ENCODE peak calls at places on chromosomes 2 and 18, in four cellular contexts. One of them, this sample, is unnamed.

GRCh38 chr2:62305421-62306176 is 109.7 kb downstream of the B3GNT2 start:
- DNase-seq in K562: no peak
- DNase-seq in SK-N-SH: peak
- DNase-seq in H1: no peak
- DNase-seq in this sample: no peak

GRCh38 chr2:42317486-42317885 is 43.5 kb downstream of the COX7A2L start:
- DNase-seq in K562: no peak
- DNase-seq in SK-N-SH: no peak
- DNase-seq in H1: no peak
- DNase-seq in this sample: no peak

GRCh38 chr2:117639401-117639800 is 175.1 kb upstream of the DDX18 start:
- DNase-seq in K562: no peak
- DNase-seq in SK-N-SH: no peak
- DNase-seq in H1: no peak
- DNase-seq in this sample: no peak

GRCh38 chr2:119008108-119008507 is 66.1 kb downstream of the MARCO start:
- DNase-seq in K562: peak
- DNase-seq in SK-N-SH: no peak
- DNase-seq in H1: no peak
- DNase-seq in this sample: peak

GRCh38 chr2:219059375-219059724 is 1.4 kb downstream of the IHH start:
- DNase-seq in K562: no peak
- DNase-seq in SK-N-SH: no peak
- DNase-seq in H1: peak
- DNase-seq in this sample: no peak

GRCh38 chr18:49716035-49716434 is 97.3 kb downstream of the ACAA2 start:
- DNase-seq in K562: no peak
- DNase-seq in SK-N-SH: no peak
- DNase-seq in H1: no peak
- DNase-seq in this sample: no peak

GRCh38 chr2:98385050-98385699 is 38.9 kb downstream of the CNGA3 start:
- DNase-seq in K562: peak
- DNase-seq in SK-N-SH: peak
- DNase-seq in H1: peak
- DNase-seq in this sample: peak

GRCh38 chr2:85864654-85865053 is 24.1 kb downstream of the ST3GAL5 start:
- DNase-seq in K562: no peak
- DNase-seq in SK-N-SH: no peak
- DNase-seq in H1: no peak
- DNase-seq in this sample: no peak

GRCh38 chr2:6053711-6054393 is 361.7 kb downstream of the SOX11 start:
- DNase-seq in K562: no peak
- DNase-seq in SK-N-SH: no peak
- DNase-seq in H1: no peak
- DNase-seq in this sample: no peak

GRCh38 chr2:169900686-169901085 is 73.4 kb downstream of the UBR3 start:
- DNase-seq in K562: no peak
- DNase-seq in SK-N-SH: no peak
- DNase-seq in H1: no peak
- DNase-seq in this sample: no peak

GRCh38 chr2:63738019-63738418 is 103.7 kb upstream of the UGP2 start:
- DNase-seq in K562: no peak
- DNase-seq in SK-N-SH: no peak
- DNase-seq in H1: no peak
- DNase-seq in this sample: no peak

GRCh38 chr2:168165418-168165817 is 82.0 kb downstream of the STK39 start:
- DNase-seq in K562: no peak
- DNase-seq in SK-N-SH: no peak
- DNase-seq in H1: no peak
- DNase-seq in this sample: no peak

GRCh38 chr2:63047193-63047533 is 3.5 kb upstream of the OTX1 start:
- DNase-seq in K562: no peak
- DNase-seq in SK-N-SH: peak
- DNase-seq in H1: no peak
- DNase-seq in this sample: no peak

GRCh38 chr2:101120124-101120996 is 30.8 kb downstream of the TBC1D8 start:
- DNase-seq in K562: no peak
- DNase-seq in SK-N-SH: no peak
- DNase-seq in H1: no peak
- DNase-seq in this sample: peak

GRCh38 chr2:62396880-62397279 is 109.1 kb downstream of the TMEM17 start:
- DNase-seq in K562: no peak
- DNase-seq in SK-N-SH: no peak
- DNase-seq in H1: no peak
- DNase-seq in this sample: no peak

GRCh38 chr18:58649966-58650816 is 21.1 kb upstream of the MALT1 start:
- DNase-seq in K562: no peak
- DNase-seq in SK-N-SH: no peak
- DNase-seq in H1: no peak
- DNase-seq in this sample: no peak

GRCh38 chr2:16204251-16204650 is 263.9 kb downstream of the MYCN start:
- DNase-seq in K562: no peak
- DNase-seq in SK-N-SH: no peak
- DNase-seq in H1: no peak
- DNase-seq in this sample: no peak

GRCh38 chr18:32893915-32894314 is 121.1 kb upstream of the KLHL14 start:
- DNase-seq in K562: no peak
- DNase-seq in SK-N-SH: peak
- DNase-seq in H1: no peak
- DNase-seq in this sample: no peak

GRCh38 chr2:9757430-9758287 is 85.6 kb upstream of the TAF1B start:
- DNase-seq in K562: no peak
- DNase-seq in SK-N-SH: no peak
- DNase-seq in H1: no peak
- DNase-seq in this sample: no peak

GRCh38 chr2:42072349-42073118 is 24.7 kb downstream of the PKDCC start:
- DNase-seq in K562: no peak
- DNase-seq in SK-N-SH: peak
- DNase-seq in H1: no peak
- DNase-seq in this sample: no peak

GRCh38 chr2:109451671-109452070 is 162.1 kb downstream of the SEPTIN10 start:
- DNase-seq in K562: no peak
- DNase-seq in SK-N-SH: no peak
- DNase-seq in H1: no peak
- DNase-seq in this sample: no peak

GRCh38 chr18:28063181-28063790 is 113.6 kb downstream of the CDH2 start:
- DNase-seq in K562: no peak
- DNase-seq in SK-N-SH: no peak
- DNase-seq in H1: no peak
- DNase-seq in this sample: no peak
- TF ChIP-seq SIN3A in K562: no peak
- TF ChIP-seq SIN3A in SK-N-SH: no peak
- TF ChIP-seq SIN3A in H1: no peak
- TF ChIP-seq SIN3A in this sample: no peak

GRCh38 chr2:127185720-127186119 is 34.4 kb downstream of the CYP27C1 start:
- DNase-seq in K562: no peak
- DNase-seq in SK-N-SH: no peak
- DNase-seq in H1: no peak
- DNase-seq in this sample: no peak

GRCh38 chr2:127187081-127187775 is 32.9 kb downstream of the CYP27C1 start:
- DNase-seq in K562: no peak
- DNase-seq in SK-N-SH: no peak
- DNase-seq in H1: no peak
- DNase-seq in this sample: no peak

GRCh38 chr2:127182626-127183458 is 37.3 kb downstream of the CYP27C1 start:
- DNase-seq in K562: no peak
- DNase-seq in SK-N-SH: no peak
- DNase-seq in H1: no peak
- DNase-seq in this sample: no peak

GRCh38 chr2:127183771-127184170 is 36.3 kb downstream of the CYP27C1 start:
- DNase-seq in K562: no peak
- DNase-seq in SK-N-SH: no peak
- DNase-seq in H1: no peak
- DNase-seq in this sample: no peak

DNA sequence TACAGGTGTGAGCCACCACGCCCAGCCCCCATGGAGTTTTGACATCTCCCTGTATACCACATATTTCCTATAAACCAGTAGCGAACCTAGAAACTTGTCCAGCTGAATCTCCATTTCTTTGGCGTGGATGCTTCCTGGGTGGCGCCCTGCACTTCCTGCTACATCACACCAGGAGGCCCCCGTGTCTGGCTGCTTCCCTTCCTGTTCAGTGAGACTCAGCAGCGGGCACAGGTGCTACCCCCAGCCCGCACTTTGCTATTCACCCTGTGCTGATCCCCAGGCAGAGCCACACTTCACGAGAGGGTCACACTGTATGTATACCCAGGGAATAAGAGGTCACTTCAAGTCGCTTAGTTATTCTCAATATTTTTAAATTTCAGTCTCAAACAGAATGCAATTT is 35.0 kb downstream of the CYP27C1 start:
- DNase-seq in K562: no peak
- DNase-seq in SK-N-SH: no peak
- DNase-seq in H1: no peak
- DNase-seq in this sample: no peak
- TF ChIP-seq CTCF in K562: peak
- TF ChIP-seq CTCF in SK-N-SH: no peak
- TF ChIP-seq CTCF in H1: no peak
- TF ChIP-seq CTCF in this sample: peak

GRCh38 chr2:134252092-134252775 is 1.6 kb upstream of the MGAT5 start:
- DNase-seq in K562: no peak
- DNase-seq in SK-N-SH: no peak
- DNase-seq in H1: no peak
- DNase-seq in this sample: no peak
- TF ChIP-seq SIN3A in K562: no peak
- TF ChIP-seq SIN3A in SK-N-SH: no peak
- TF ChIP-seq SIN3A in H1: no peak
- TF ChIP-seq SIN3A in this sample: no peak

GRCh38 chr2:241217320-241218031 is 29.0 kb downstream of the ANO7 start:
- DNase-seq in K562: peak
- DNase-seq in SK-N-SH: peak
- DNase-seq in H1: peak
- DNase-seq in this sample: no peak

GRCh38 chr2:241219856-241220356 is 31.4 kb downstream of the ANO7 start:
- DNase-seq in K562: no peak
- DNase-seq in SK-N-SH: no peak
- DNase-seq in H1: no peak
- DNase-seq in this sample: no peak

GRCh38 chr2:241216211-241216761 is 27.8 kb downstream of the ANO7 start:
- DNase-seq in K562: no peak
- DNase-seq in SK-N-SH: no peak
- DNase-seq in H1: no peak
- DNase-seq in this sample: no peak

GRCh38 chr2:241219030-241219382 is 30.5 kb downstream of the ANO7 start:
- DNase-seq in K562: no peak
- DNase-seq in SK-N-SH: no peak
- DNase-seq in H1: no peak
- DNase-seq in this sample: no peak

GRCh38 chr2:241218131-241219029 is 29.9 kb downstream of the ANO7 start:
- DNase-seq in K562: peak
- DNase-seq in SK-N-SH: peak
- DNase-seq in H1: peak
- DNase-seq in this sample: no peak
- TF ChIP-seq CTCF in K562: peak
- TF ChIP-seq CTCF in SK-N-SH: peak
- TF ChIP-seq CTCF in H1: no peak
- TF ChIP-seq CTCF in this sample: no peak

GRCh38 chr2:40177366-40177765 is 274.5 kb downstream of the SLC8A1 start:
- DNase-seq in K562: no peak
- DNase-seq in SK-N-SH: no peak
- DNase-seq in H1: no peak
- DNase-seq in this sample: no peak
- TF ChIP-seq SIN3A in K562: no peak
- TF ChIP-seq SIN3A in SK-N-SH: no peak
- TF ChIP-seq SIN3A in H1: no peak
- TF ChIP-seq SIN3A in this sample: no peak